ENCODE peak calls at places on chromosomes 3 and 15, in five cellular contexts. F, B, J, R and Q are unnamed samples.

GRCh38 chr15:81301815-81302399 is 22.0 kb downstream of the STARD5 start:
- DNase-seq in F (no peak), B (no peak), J (no peak), R (no peak), Q (no peak)

GRCh38 chr3:88219138-88219792 is 69.5 kb downstream of the C3orf38 start:
- DNase-seq in F (peak; percentile 28), B (peak; percentile 88), J (no peak), R (no peak), Q (peak; percentile 55)

GRCh38 chr3:186152361-186152798 is 43.5 kb upstream of the ETV5 start:
- DNase-seq in F (no peak), B (no peak), J (no peak), R (no peak), Q (no peak)

GRCh38 chr3:48543271-48543866 is 13.2 kb downstream of the PFKFB4 start:
- DNase-seq in F (peak; percentile 71), B (no peak), J (no peak), R (no peak), Q (peak; percentile 56)

GRCh38 chr3:13525827-13526625 is 22.9 kb upstream of the FBLN2 start:
- DNase-seq in F (no peak), B (no peak), J (no peak), R (no peak), Q (no peak)

GRCh38 chr3:192861972-192862371 is 55.7 kb downstream of the MB21D2 start:
- DNase-seq in F (no peak), B (no peak), J (no peak), R (no peak), Q (no peak)

GRCh38 chr3:171465768-171466167 is 5.6 kb upstream of the TNIK start:
- DNase-seq in F (no peak), B (no peak), J (no peak), R (no peak), Q (no peak)

GRCh38 chr3:154244644-154245043 is 79.6 kb downstream of the DHX36 start:
- DNase-seq in F (no peak), B (no peak), J (no peak), R (no peak), Q (no peak)

GRCh38 chr3:21803604-21804003 is 52.6 kb upstream of the ZNF385D start:
- DNase-seq in F (no peak), B (no peak), J (no peak), R (no peak), Q (no peak)

GRCh38 chr15:51076898-51077564 is 17.7 kb downstream of the TNFAIP8L3 start:
- DNase-seq in F (no peak), B (no peak), J (no peak), R (peak; percentile 90), Q (no peak)

GRCh38 chr3:46926447-46926846 is 48.9 kb downstream of the PTH1R start:
- DNase-seq in F (no peak), B (no peak), J (no peak), R (no peak), Q (no peak)

GRCh38 chr3:58260261-58260731 is 22.7 kb downstream of the ABHD6 start:
- DNase-seq in F (no peak), B (no peak), J (no peak), R (no peak), Q (no peak)

GRCh38 chr3:58079773-58080172 is 71.6 kb downstream of the FLNB start:
- DNase-seq in F (no peak), B (no peak), J (no peak), R (no peak), Q (no peak)

GRCh38 chr3:55017876-55018275 is 90.0 kb upstream of the LRTM1 start:
- DNase-seq in F (no peak), B (no peak), J (no peak), R (no peak), Q (no peak)

GRCh38 chr3:174945951-174946350 is 86.8 kb downstream of the NAALADL2 start:
- DNase-seq in F (no peak), B (no peak), J (no peak), R (no peak), Q (no peak)

GRCh38 chr3:143531101-143531500 is 317.2 kb downstream of the SLC9A9 start:
- DNase-seq in F (no peak), B (no peak), J (no peak), R (no peak), Q (no peak)

GRCh38 chr3:165641569-165642310 is 195.5 kb downstream of the BCHE start:
- DNase-seq in F (no peak), B (no peak), J (no peak), R (no peak), Q (no peak)

GRCh38 chr15:60379466-60380274 is 18.1 kb downstream of the ANXA2 start:
- DNase-seq in F (no peak), B (peak; percentile 30), J (no peak), R (no peak), Q (no peak)

GRCh38 chr3:56988458-56988857 is 72.0 kb upstream of the SPATA12 start:
- DNase-seq in F (no peak), B (no peak), J (no peak), R (no peak), Q (no peak)

GRCh38 chr3:5294360-5294759 is 106.9 kb downstream of the EDEM1 start:
- DNase-seq in F (no peak), B (no peak), J (no peak), R (no peak), Q (no peak)

GRCh38 chr3:64935995-64936394 is 248.2 kb upstream of the ADAMTS9 start:
- DNase-seq in F (no peak), B (no peak), J (no peak), R (no peak), Q (no peak)

GRCh38 chr15:52680756-52681155 is 1.6 kb upstream of the ATOSA start:
- DNase-seq in F (no peak), B (no peak), J (no peak), R (no peak), Q (no peak)

GRCh38 chr3:182482692-182483091 is 310.6 kb upstream of the ATP11B start:
- DNase-seq in F (no peak), B (no peak), J (no peak), R (no peak), Q (no peak)

GRCh38 chr3:63706321-63707085 is 54.0 kb downstream of the SNTN start:
- DNase-seq in F (no peak), B (no peak), J (no peak), R (no peak), Q (no peak)

GRCh38 chr3:1404270-1404669 is 311.4 kb downstream of the CNTN6 start:
- DNase-seq in F (no peak), B (peak; percentile 45), J (no peak), R (no peak), Q (peak; percentile 4)

GRCh38 chr3:116474356-116475200 is 29.3 kb upstream of the LSAMP start:
- DNase-seq in F (no peak), B (peak; percentile 30), J (no peak), R (no peak), Q (peak; percentile 51)

GRCh38 chr15:48112242-48112641 is 8.5 kb upstream of the SLC24A5 start:
- DNase-seq in F (peak; percentile 36), B (peak; percentile 60), J (no peak), R (no peak), Q (peak; percentile 62)

GRCh38 chr15:53203454-53203853 is 413.3 kb upstream of the ONECUT1 start:
- DNase-seq in F (no peak), B (peak; percentile 60), J (no peak), R (no peak), Q (no peak)

GRCh38 chr3:115982121-115982520 is 358.8 kb downstream of the GAP43 start:
- DNase-seq in F (no peak), B (no peak), J (no peak), R (no peak), Q (no peak)

GRCh38 chr3:196754215-196754937 is 14.7 kb downstream of the PAK2 start:
- DNase-seq in F (peak; percentile 30), B (no peak), J (no peak), R (no peak), Q (no peak)

GRCh38 chr3:97815149-97815917 is 6.5 kb upstream of the CRYBG3 start:
- DNase-seq in F (no peak), B (no peak), J (no peak), R (no peak), Q (no peak)

GRCh38 chr15:73946795-73947370 is 20.6 kb downstream of the LOXL1 start:
- DNase-seq in F (no peak), B (no peak), J (no peak), R (peak; percentile 30), Q (peak; percentile 8)

GRCh38 chr15:73942751-73943270 is 16.5 kb downstream of the LOXL1 start:
- DNase-seq in F (no peak), B (no peak), J (no peak), R (peak; percentile 30), Q (no peak)

GRCh38 chr15:73944161-73945099 is 18.2 kb downstream of the LOXL1 start:
- DNase-seq in F (peak; percentile 86), B (peak; percentile 37), J (no peak), R (peak; percentile 69), Q (no peak)

GRCh38 chr15:73946046-73946678 is 19.9 kb downstream of the LOXL1 start:
- DNase-seq in F (no peak), B (no peak), J (no peak), R (peak; percentile 30), Q (no peak)

DNA sequence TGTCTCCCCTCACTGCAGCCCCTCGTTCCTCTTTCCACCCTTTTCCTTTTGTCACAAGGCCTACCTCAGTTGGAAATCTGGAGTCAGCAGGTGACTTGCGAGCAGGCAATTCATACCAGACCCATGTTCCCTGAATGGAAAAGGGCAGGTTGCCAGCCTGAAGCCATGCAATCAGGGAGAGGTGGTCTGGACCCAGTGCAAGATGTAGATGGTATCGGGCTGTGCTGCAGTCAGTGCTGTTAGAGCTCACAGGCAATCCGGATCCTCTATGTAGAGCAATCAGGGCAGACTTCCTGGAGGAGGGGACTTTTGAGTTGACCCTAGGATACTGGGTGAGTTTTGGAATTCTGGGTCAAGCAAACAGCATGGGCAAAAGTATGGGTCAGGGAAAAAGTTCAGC is 18.8 kb downstream of the LOXL1 start:
- DNase-seq in F (peak; percentile 89), B (no peak), J (no peak), R (no peak), Q (peak; percentile 84)
- H3K4me1 ChIP-seq in F (peaks cover 23% of the 10 kb centered on the region), B (peaks cover 28% of the 10 kb centered on the region), J (no peaks in the 10 kb centered on the region), R (peaks cover 4% of the 10 kb centered on the region), Q (peaks cover 22% of the 10 kb centered on the region)

GRCh38 chr15:49168026-49168425 is 2.0 kb upstream of the GALK2 start:
- DNase-seq in F (no peak), B (no peak), J (no peak), R (no peak), Q (no peak)
- TF ChIP-seq CTCF in F (no peak), B (no peak), J (no peak), R (no peak), Q (no peak)

GRCh38 chr3:71789922-71790321 is 5.0 kb upstream of the PROK2 start:
- DNase-seq in F (no peak), B (no peak), J (no peak), R (no peak), Q (no peak)
- H3K4me1 ChIP-seq in F (no peaks in the 10 kb centered on the region), B (no peaks in the 10 kb centered on the region), J (no peaks in the 10 kb centered on the region), R (peaks cover 3% of the 10 kb centered on the region), Q (peaks cover 4% of the 10 kb centered on the region)

DNA sequence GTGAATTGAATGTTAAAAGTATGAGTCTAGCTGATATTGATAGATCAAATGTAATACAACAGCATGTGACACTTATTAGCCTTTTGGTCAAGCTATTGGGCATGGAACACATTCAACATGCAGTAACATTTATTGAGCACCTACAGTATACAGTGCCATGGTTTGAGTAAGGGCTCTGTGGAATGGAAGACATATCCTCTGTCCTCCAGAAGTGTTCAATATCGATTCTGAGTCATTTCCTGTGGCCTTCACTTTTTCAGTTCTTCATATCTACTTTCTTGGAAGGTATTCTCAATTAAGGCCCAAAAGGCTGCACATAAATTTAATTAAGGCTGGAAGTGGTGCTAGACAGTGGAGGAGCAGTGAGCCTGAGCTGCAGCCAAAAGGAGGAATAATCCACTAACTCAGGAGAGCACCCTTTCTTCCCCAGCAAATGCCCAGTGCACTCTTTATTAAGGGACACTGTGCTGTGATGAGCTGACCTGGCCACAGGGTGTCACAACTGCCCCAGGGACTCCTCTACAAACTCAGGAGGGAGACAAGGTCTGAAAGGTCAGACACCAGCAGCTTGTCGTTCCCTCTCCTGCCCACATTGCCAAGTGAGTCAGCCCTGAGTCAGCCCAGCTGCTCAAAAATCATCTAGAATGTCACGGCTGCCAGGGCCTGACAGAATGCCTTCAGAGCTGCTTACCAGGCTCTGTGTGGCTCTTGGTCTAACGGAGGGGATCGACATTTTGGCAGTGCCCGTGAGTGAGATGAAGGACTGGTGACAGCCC is 544.8 kb downstream of the AGBL1 start:
- DNase-seq in F (peak; percentile 57), B (peak; percentile 89), J (no peak), R (no peak), Q (peak; percentile 49)
- TF ChIP-seq CTCF in F (peak; percentile 75), B (peak; percentile 24), J (no peak), R (no peak), Q (peak; percentile 26)